ENCODE peak calls at places on chromosomes 2 and 18, in seven cellular contexts. F is T-helper 9 cell; T is HTR-8/SVneo; L is KG1; R is germinal center; O is stimulated activated CD4-positive, alpha-beta T cell treated with anti-CD3 and anti-CD28 coated beads, Interleukin-12 subunit alpha, Interleukin-12 subunit beta, amount 100 ng/mL, for 4 hours; Z is SK-N-SH. E is an unnamed sample.

GRCh38 chr2:211737282-211737681 is 801.3 kb downstream of the ERBB4 start:
- DNase-seq in O (no peak), T (no peak), Z (no peak), L (no peak), R (no peak), F (no peak), E (peak)

GRCh38 chr2:144330951-144331651 is 188.8 kb downstream of the ZEB2 start:
- DNase-seq in R (no peak), Z (peak), F (no peak), T (no peak), O (peak), L (no peak), E (peak)

GRCh38 chr2:177598321-177598922 is 205.8 kb downstream of the AGPS start:
- DNase-seq in L (no peak), R (no peak), T (no peak), F (no peak), O (no peak), Z (peak), E (peak)

GRCh38 chr2:235756491-235756890 is 262.6 kb downstream of the AGAP1 start:
- DNase-seq in O (no peak), T (no peak), Z (no peak), L (no peak), R (no peak), F (no peak), E (no peak)

GRCh38 chr18:57436193-57436964 is 1.2 kb downstream of the ONECUT2 start:
- DNase-seq in L (no peak), Z (peak), F (no peak), R (no peak), T (no peak), O (no peak), E (no peak)

GRCh38 chr2:71561441-71562267 is 108.3 kb downstream of the DYSF start:
- DNase-seq in T (no peak), Z (no peak), R (no peak), F (no peak), O (no peak), L (no peak), E (no peak)

GRCh38 chr2:182924311-182924710 is 57.9 kb upstream of the FRZB start:
- DNase-seq in R (no peak), L (no peak), F (no peak), T (no peak), Z (no peak), O (no peak), E (peak)

GRCh38 chr2:6993230-6993640 is 76.0 kb downstream of the RNF144A start:
- DNase-seq in T (no peak), F (no peak), O (no peak), R (no peak), Z (peak), L (no peak), E (no peak)

GRCh38 chr2:134253117-134253704 is 661 bp upstream of the MGAT5 start:
- DNase-seq in O (no peak), F (no peak), T (no peak), Z (no peak), L (no peak), R (no peak), E (no peak)

GRCh38 chr18:8858888-8859511 is 153.6 kb downstream of the MTCL1 start:
- DNase-seq in Z (no peak), R (no peak), O (no peak), F (no peak), T (peak), L (no peak), E (peak)

GRCh38 chr2:105886029-105886454 is 141.3 kb downstream of the NCK2 start:
- DNase-seq in L (no peak), T (no peak), O (no peak), Z (no peak), F (no peak), R (no peak), E (peak)

GRCh38 chr2:105873721-105874120 is 129.0 kb downstream of the NCK2 start:
- DNase-seq in L (no peak), R (peak), Z (no peak), T (peak), O (peak), F (peak), E (peak)

GRCh38 chr2:120669121-120669952 is 66.3 kb upstream of the GLI2 start:
- DNase-seq in F (no peak), L (no peak), T (no peak), R (no peak), Z (peak), O (no peak), E (peak)

GRCh38 chr2:54942373-54942772 is 107.9 kb downstream of the RTN4 start:
- DNase-seq in T (no peak), R (no peak), Z (no peak), O (no peak), F (no peak), L (no peak), E (no peak)

GRCh38 chr2:237137626-237138323 is 52.1 kb downstream of the COPS8 start:
- DNase-seq in Z (no peak), R (no peak), T (no peak), F (no peak), O (no peak), L (no peak), E (no peak)

GRCh38 chr18:68623342-68623741 is 91.6 kb downstream of the TMX3 start:
- DNase-seq in T (peak), L (no peak), O (no peak), F (peak), Z (peak), R (peak), E (peak)

GRCh38 chr2:49490710-49491109 is 336.4 kb upstream of the FSHR start:
- DNase-seq in L (no peak), F (no peak), O (no peak), R (peak), T (no peak), Z (no peak), E (peak)

GRCh38 chr2:3595985-3596384 is 1.1 kb downstream of the COLEC11 start:
- DNase-seq in T (no peak), O (no peak), Z (peak), R (no peak), L (no peak), F (no peak), E (no peak)

GRCh38 chr18:79927597-79928562 is 23.6 kb downstream of the SLC66A2 start:
- DNase-seq in F (no peak), R (no peak), Z (no peak), L (no peak), T (no peak), O (no peak), E (no peak)

GRCh38 chr18:48805826-48806535 is 144.8 kb downstream of the SMAD7 start:
- DNase-seq in F (no peak), T (no peak), Z (no peak), R (no peak), O (no peak), L (no peak), E (no peak)

GRCh38 chr2:85259101-85259590 is 68.6 kb downstream of the TGOLN2 start:
- DNase-seq in R (no peak), F (no peak), O (no peak), Z (no peak), L (no peak), T (no peak), E (peak)

GRCh38 chr2:142872900-142873724 is 4.4 kb upstream of the KYNU start:
- DNase-seq in O (no peak), R (no peak), T (no peak), F (no peak), L (no peak), Z (no peak), E (peak)

E was measured in astrocyte of the hippocampus.